ENCODE peak calls at places on chromosome 17, in six cellular contexts. R is transverse colon; N is aorta; K is CD4-positive, CD25-positive, alpha-beta regulatory T cell; Y is colonic mucosa; G is SJSA1. Q is an unnamed sample. For H3K9me3 and H3K4me1, the result is how much of the 10 kb centered on the place peaks cover.

GRCh38 chr17:57665696-57666095 is 79.4 kb downstream of the CCDC182 start:
- DNase-seq in K (no peak), R (no peak), G (peak), N (peak), Y (no peak), Q (no peak)

GRCh38 chr17:40532520-40533253 is 31.3 kb upstream of the TNS4 start:
- DNase-seq in G (no peak), Y (no peak), K (no peak), R (no peak), N (no peak), Q (no peak)

GRCh38 chr17:28871056-28871579 is 16.3 kb downstream of the ERAL1 start:
- DNase-seq in R (no peak), G (no peak), N (no peak), Y (no peak), K (no peak), Q (no peak)

GRCh38 chr17:74763565-74764387 is 12.4 kb downstream of the NAT9 start:
- DNase-seq in R (peak), K (no peak), G (no peak), Y (peak), N (no peak), Q (no peak)

GRCh38 chr17:28279411-28279810 is 39.6 kb upstream of the TMEM97 start:
- DNase-seq in N (no peak), K (no peak), R (no peak), Y (no peak), G (no peak), Q (no peak)

GRCh38 chr17:74935585-74936469 is at the start of gene OTOP3:
- DNase-seq in G (peak), K (no peak), Y (no peak), N (no peak), R (no peak), Q (no peak)

GRCh38 chr17:57256708-57257112 is 387 bp downstream of the MSI2 start:
- DNase-seq in K (peak), Y (peak), G (no peak), N (no peak), R (peak), Q (peak)

GRCh38 chr17:63848834-63849689 is 6.6 kb upstream of the SMARCD2 start:
- DNase-seq in K (peak), G (peak), R (peak), Y (peak), N (peak), Q (peak)

GRCh38 chr17:59362811-59363205 is 31.4 kb downstream of the YPEL2 start:
- DNase-seq in Y (no peak), G (no peak), K (no peak), N (no peak), R (no peak), Q (no peak)

GRCh38 chr17:12672944-12673343 is 7.3 kb downstream of the MYOCD start:
- DNase-seq in N (no peak), G (no peak), K (no peak), Y (no peak), R (no peak), Q (no peak)

GRCh38 chr17:5035356-5035755 is at the start of gene SLC52A1:
- DNase-seq in K (no peak), G (no peak), N (no peak), Y (peak), R (peak), Q (no peak)

GRCh38 chr17:81282876-81283275 is 12.2 kb downstream of the SLC38A10 start:
- DNase-seq in R (no peak), Y (no peak), N (no peak), K (no peak), G (no peak), Q (no peak)

GRCh38 chr17:14748036-14748715 is 447.3 kb downstream of the HS3ST3B1 start:
- DNase-seq in K (no peak), Y (no peak), R (no peak), G (no peak), N (no peak), Q (no peak)

GRCh38 chr17:67491009-67491677 is 114.1 kb downstream of the PITPNC1 start:
- DNase-seq in K (no peak), N (peak), R (peak), G (peak), Y (peak), Q (no peak)

GRCh38 chr17:78653382-78653781 is 76.2 kb upstream of the DNAH17 start:
- DNase-seq in Y (no peak), N (peak), K (no peak), R (no peak), G (no peak), Q (no peak)

GRCh38 chr17:73003487-73003886 is 89.0 kb downstream of the SLC39A11 start:
- DNase-seq in G (no peak), K (no peak), Y (no peak), N (no peak), R (no peak), Q (no peak)

GRCh38 chr17:81511800-81512559 is 619 bp downstream of the ACTG1 start:
- DNase-seq in Y (peak), N (peak), G (peak), K (peak), R (no peak), Q (no peak)

GRCh38 chr17:19833914-19834313 is 33.8 kb downstream of the ULK2 start:
- DNase-seq in G (no peak), N (no peak), R (no peak), Y (no peak), K (no peak), Q (no peak)

GRCh38 chr17:1173456-1174370 is 6.1 kb downstream of the ABR start:
- DNase-seq in G (no peak), R (no peak), K (no peak), Y (no peak), N (no peak), Q (no peak)

GRCh38 chr17:71460943-71461342 is 659.9 kb upstream of the SOX9 start:
- DNase-seq in K (no peak), Y (peak), G (no peak), R (peak), N (no peak), Q (no peak)

GRCh38 chr17:51770031-51770759 is 388.3 kb downstream of the CA10 start:
- DNase-seq in Y (peak), N (no peak), G (no peak), K (no peak), R (peak), Q (no peak)

GRCh38 chr17:75878174-75878998 is at the start of gene TRIM47:
- DNase-seq in Y (peak), R (peak), K (no peak), N (peak), G (peak), Q (no peak)

GRCh38 chr17:68785565-68786486 is 169.4 kb downstream of the ABCA8 start:
- DNase-seq in G (no peak), Y (no peak), R (no peak), N (no peak), K (no peak), Q (no peak)

GRCh38 chr17:19021622-19022083 is 17.1 kb upstream of the FAM83G start:
- DNase-seq in K (no peak), N (peak), R (no peak), G (no peak), Y (no peak), Q (peak)

GRCh38 chr17:19787733-19788357 is 39.7 kb upstream of the ALDH3A1 start:
- DNase-seq in K (no peak), R (no peak), Y (no peak), G (no peak), N (no peak), Q (no peak)

GRCh38 chr17:76014925-76015261 is 12.2 kb downstream of the EVPL start:
- DNase-seq in G (no peak), Y (no peak), N (no peak), K (no peak), R (no peak), Q (no peak)

GRCh38 chr17:1267471-1267947 is 2.7 kb upstream of the BHLHA9 start:
- DNase-seq in R (no peak), Y (peak), G (no peak), K (no peak), N (no peak), Q (no peak)

GRCh38 chr17:40864661-40865380 is 2.2 kb downstream of the KRT12 start:
- DNase-seq in G (no peak), K (no peak), R (no peak), N (no peak), Y (no peak), Q (no peak)

GRCh38 chr17:62807812-62808575 is at the start of gene MARCHF10:
- DNase-seq in R (peak), K (no peak), G (peak), Y (peak), N (peak), Q (no peak)

GRCh38 chr17:76234354-76234679 is 6.0 kb downstream of the RNF157 start:
- DNase-seq in G (no peak), Y (no peak), N (no peak), K (no peak), R (no peak), Q (no peak)

GRCh38 chr17:19295478-19296200 is 58.5 kb downstream of the EPN2 start:
- DNase-seq in G (no peak), K (no peak), R (no peak), N (no peak), Y (no peak), Q (no peak)

GRCh38 chr17:67947325-67947813 is 48.9 kb downstream of the C17orf58 start:
- DNase-seq in N (no peak), K (no peak), Y (no peak), G (no peak), R (no peak), Q (no peak)

GRCh38 chr17:56978441-56979090 is 635 bp downstream of the SCPEP1 start:
- DNase-seq in K (no peak), N (no peak), G (no peak), Y (no peak), R (no peak), Q (no peak)

GRCh38 chr17:76840884-76841775 is 27.1 kb upstream of the MGAT5B start:
- DNase-seq in R (no peak), K (no peak), G (peak), Y (no peak), N (no peak), Q (no peak)

GRCh38 chr17:31740611-31741082 is 118.4 kb downstream of the COPRS start:
- DNase-seq in G (peak), K (no peak), Y (no peak), R (no peak), N (no peak), Q (no peak)

GRCh38 chr17:62562656-62563055 is 64.8 kb upstream of the MRC2 start:
- DNase-seq in Y (peak), G (peak), R (peak), K (no peak), N (no peak), Q (no peak)

GRCh38 chr17:61406543-61406845 is 6.9 kb downstream of the TBX2 start:
- DNase-seq in R (no peak), K (no peak), G (no peak), Y (no peak), N (no peak), Q (no peak)

GRCh38 chr17:61405686-61406542 is 6.3 kb downstream of the TBX2 start:
- DNase-seq in Y (no peak), K (no peak), R (no peak), N (peak), G (no peak), Q (peak)

GRCh38 chr17:61404702-61405046 is 5.0 kb downstream of the TBX2 start:
- DNase-seq in K (no peak), R (no peak), N (no peak), G (no peak), Y (no peak), Q (peak)

GRCh38 chr17:61403846-61404701 is 4.4 kb downstream of the TBX2 start:
- DNase-seq in Y (no peak), R (no peak), K (no peak), N (peak), G (no peak), Q (no peak)

DNA sequence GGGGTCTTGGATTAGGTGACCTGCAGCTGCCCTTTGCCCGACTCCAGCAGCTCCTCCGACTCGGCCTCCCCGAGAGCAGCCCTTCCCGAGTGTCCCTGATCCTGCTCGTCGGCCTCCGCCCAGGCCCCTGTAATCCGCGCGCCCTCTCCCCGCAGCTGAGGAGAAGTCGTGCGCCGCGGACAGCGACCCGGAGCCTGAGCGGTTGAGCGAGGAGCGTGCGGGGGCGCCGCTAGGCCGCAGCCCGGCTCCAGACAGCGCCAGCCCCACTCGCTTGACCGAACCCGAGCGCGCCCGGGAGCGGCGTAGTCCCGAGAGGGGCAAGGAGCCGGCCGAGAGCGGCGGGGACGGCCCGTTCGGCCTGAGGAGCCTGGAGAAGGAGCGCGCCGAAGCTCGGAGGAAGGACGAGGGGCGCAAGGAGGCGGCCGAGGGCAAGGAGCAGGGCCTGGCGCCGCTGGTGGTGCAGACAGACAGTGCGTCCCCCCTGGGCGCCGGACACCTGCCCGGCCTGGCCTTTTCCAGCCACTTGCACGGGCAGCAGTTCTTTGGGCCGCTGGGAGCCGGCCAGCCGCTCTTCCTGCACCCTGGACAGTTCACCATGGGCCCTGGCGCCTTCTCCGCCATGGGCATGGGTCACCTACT is 5.5 kb downstream of the TBX2 start:
- DNase-seq in K (no peak), R (no peak), Y (no peak), N (peak), G (no peak), Q (no peak)
- H3K4me3 ChIP-seq in K (no peak), R (peak), Y (peak), N (no peak), G (no peak), Q (no peak)

GRCh38 chr17:8928347-8928746 is 37.2 kb downstream of the PIK3R5 start:
- DNase-seq in K (no peak), R (no peak), N (no peak), Y (no peak), G (no peak), Q (no peak)

GRCh38 chr17:8925141-8925540 is 40.4 kb downstream of the PIK3R5 start:
- DNase-seq in N (no peak), Y (no peak), R (no peak), K (no peak), G (no peak), Q (no peak)

GRCh38 chr17:8924595-8924994 is 40.9 kb downstream of the PIK3R5 start:
- DNase-seq in G (no peak), Y (no peak), K (no peak), N (no peak), R (no peak), Q (no peak)

GRCh38 chr17:8925808-8926207 is 39.7 kb downstream of the PIK3R5 start:
- DNase-seq in R (no peak), Y (no peak), N (no peak), G (no peak), K (no peak), Q (no peak)

DNA sequence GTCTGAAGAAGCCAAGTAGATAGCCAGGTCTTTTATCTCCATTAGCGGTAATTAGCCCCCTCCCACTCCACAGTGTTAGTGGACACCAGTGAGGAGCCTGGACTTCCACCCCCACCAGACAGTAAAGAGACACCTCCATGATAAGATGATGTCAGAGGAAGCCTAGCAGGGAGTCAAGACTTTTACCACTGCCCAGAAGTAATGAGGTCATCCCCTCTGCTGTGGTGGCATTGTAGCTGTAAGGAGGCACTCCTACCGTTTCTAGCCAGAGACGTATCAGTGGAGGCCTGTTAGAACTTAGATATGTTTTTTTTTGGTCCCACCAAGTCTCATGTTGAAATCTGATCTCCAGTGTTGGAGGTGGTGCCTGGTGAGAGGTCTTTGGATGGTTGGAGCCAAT is 38.1 kb downstream of the PIK3R5 start:
- DNase-seq in R (no peak), Y (no peak), N (no peak), G (no peak), K (no peak), Q (no peak)
- H3K9me3 ChIP-seq in R (under half), Y (under half), N (under half), G (under half), K (under half), Q (under half)

DNA sequence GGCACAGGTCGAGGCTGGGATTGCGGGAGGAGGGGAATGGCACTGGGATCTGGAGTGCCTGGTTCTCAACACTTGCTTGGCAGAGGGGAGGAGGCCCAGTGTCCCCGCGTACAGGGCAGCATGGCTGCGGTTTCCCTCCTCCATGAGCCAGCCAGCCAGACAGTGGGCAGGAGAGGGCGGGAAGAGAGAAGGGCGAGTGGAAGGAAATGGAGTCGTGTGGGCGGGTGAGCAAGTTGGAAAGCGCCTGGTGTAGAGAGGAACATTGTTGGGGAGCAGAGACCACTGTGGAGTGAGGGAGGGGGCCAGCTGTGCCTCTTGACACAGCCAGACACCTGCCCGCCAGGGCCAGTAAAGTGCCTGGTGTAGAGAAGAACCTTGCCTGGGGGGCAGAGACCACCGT is 130.5 kb downstream of the OR1D5 start:
- DNase-seq in Y (no peak), G (no peak), R (no peak), K (no peak), N (no peak), Q (no peak)
- H3K4me1 ChIP-seq in Y (under half), G (under half), R (under half), K (under half), N (under half), Q (under half)

DNA sequence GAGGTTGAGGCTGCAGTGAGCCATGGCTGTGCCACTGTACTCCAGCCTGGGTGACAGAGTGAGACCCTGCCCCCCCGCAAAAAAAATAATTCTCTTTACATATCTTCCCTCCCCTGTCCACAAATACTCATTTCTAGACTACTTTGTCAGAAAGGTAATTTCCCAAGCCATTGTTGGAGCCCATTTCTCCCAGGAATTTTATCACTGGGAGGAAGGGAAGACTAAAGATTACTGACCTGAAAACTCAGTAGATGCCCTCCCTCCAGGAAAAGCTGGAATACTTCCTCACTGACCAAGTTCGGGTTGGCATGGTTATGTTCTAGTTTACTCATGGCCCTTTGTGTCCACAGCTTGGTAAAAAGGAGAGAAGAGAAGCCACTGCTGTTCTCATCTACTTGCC is 4.1 kb downstream of the CALCOCO2 start:
- DNase-seq in G (no peak), R (no peak), K (no peak), N (no peak), Y (no peak), Q (no peak)
- H3K4me3 ChIP-seq in G (no peak), R (no peak), K (peak), N (no peak), Y (no peak), Q (no peak)

DNA sequence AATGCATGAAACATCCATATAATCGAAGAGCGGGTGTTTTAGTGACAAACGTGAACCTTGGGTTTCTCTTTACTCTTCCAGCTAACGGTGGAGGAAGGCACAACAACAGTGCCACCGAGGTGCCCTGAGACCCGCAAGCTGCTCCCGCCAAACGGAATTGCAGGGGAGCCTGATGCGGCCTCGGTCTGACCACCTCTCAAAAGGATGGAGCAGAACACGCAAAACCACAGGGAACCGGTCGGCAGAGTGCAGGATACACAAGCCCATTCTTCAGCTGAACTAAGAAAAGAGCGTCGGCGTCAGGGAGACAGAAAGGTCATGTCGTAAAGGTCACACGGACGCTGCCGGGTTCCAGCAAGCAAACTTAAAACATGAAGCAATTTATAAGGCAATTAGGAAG is 109.5 kb upstream of the ZNF750 start:
- DNase-seq in G (no peak), N (peak), Y (no peak), K (no peak), R (no peak), Q (no peak)
- H3K9me3 ChIP-seq in G (under half), N (under half), Y (under half), K (under half), R (under half), Q (under half)

DNA sequence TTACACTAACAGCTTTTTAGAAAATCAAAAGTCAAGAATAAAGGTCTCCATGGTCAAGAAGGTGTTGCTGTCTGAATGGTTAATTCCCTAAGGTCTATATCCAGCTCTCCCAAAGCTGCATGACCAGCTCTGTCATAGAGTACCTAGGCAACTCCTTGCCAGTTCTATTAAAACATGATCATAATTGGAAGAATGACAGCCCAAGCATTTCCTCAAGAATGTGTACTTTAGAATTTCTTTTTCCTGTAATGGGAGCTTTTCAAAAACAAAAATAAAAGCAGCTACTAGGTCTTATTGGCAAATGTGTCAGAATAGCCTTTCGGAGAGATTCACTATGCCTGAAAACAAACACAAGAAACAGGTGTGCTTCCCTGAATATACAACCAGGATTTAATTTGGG is 7.9 kb downstream of the SPOP start:
- DNase-seq in Y (no peak), K (no peak), G (no peak), N (no peak), R (no peak), Q (no peak)
- H3K4me1 ChIP-seq in Y (under half), K (under half), G (under half), N (under half), R (half or more), Q (under half)

GRCh38 chr17:50423553-50424159 is 2.4 kb upstream of the ACSF2 start:
- DNase-seq in R (no peak), G (peak), N (no peak), Y (no peak), K (no peak), Q (no peak)
- H3K4me3 ChIP-seq in R (no peak), G (no peak), N (no peak), Y (no peak), K (no peak), Q (no peak)

Q was measured in CD8-positive, alpha-beta memory T cell.